ENCODE peak calls at places on chromosomes 3 and 15, in four cellular contexts. G is GM12878, O is HepG2, S is HCT116. A is an unnamed sample.

GRCh38 chr15:95996494-95996893 is 334.0 kb upstream of the NR2F2 start:
- DNase-seq in O (no peak), G (no peak), S (no peak), A (no peak)

GRCh38 chr3:30654269-30654668 is 47.9 kb downstream of the TGFBR2 start:
- DNase-seq in G (no peak), O (no peak), S (no peak), A (no peak)

GRCh38 chr15:99442268-99442897 is 123.4 kb upstream of the MEF2A start:
- DNase-seq in G (no peak), O (no peak), S (peak), A (no peak)

GRCh38 chr3:82384176-82384575 is 622.7 kb upstream of the GBE1 start:
- DNase-seq in S (no peak), O (no peak), G (no peak), A (no peak)

GRCh38 chr3:156675744-156676466 is 1.5 kb downstream of the TIPARP start:
- DNase-seq in O (peak), S (peak), G (no peak), A (no peak)

GRCh38 chr3:17972030-17972429 is 229.6 kb upstream of the TBC1D5 start:
- DNase-seq in O (no peak), G (no peak), S (no peak), A (no peak)

GRCh38 chr3:107206141-107206540 is 171.1 kb upstream of the CCDC54 start:
- DNase-seq in O (peak), G (no peak), S (peak), A (peak)

GRCh38 chr3:42144209-42144608 is 53.1 kb downstream of the TRAK1 start:
- DNase-seq in S (no peak), O (no peak), G (no peak), A (no peak)

GRCh38 chr3:81445712-81446111 is 315.7 kb downstream of the GBE1 start:
- DNase-seq in G (no peak), O (no peak), S (no peak), A (no peak)

GRCh38 chr3:123285066-123285465 is 83.3 kb downstream of the SEC22A start:
- DNase-seq in O (no peak), S (no peak), G (no peak), A (no peak)

GRCh38 chr3:123799544-123800351 is 84.4 kb downstream of the MYLK start:
- DNase-seq in S (no peak), G (no peak), O (peak), A (no peak)

GRCh38 chr3:148333091-148333490 is 364.6 kb upstream of the AGTR1 start:
- DNase-seq in G (no peak), O (no peak), S (no peak), A (no peak)

GRCh38 chr3:180749322-180749721 is 70.0 kb upstream of the CCDC39 start:
- DNase-seq in S (no peak), O (no peak), G (no peak), A (no peak)

GRCh38 chr15:34018021-34018645 is 20.9 kb downstream of the AVEN start:
- DNase-seq in G (no peak), S (no peak), O (no peak), A (no peak)

GRCh38 chr3:31345581-31345980 is 187.1 kb upstream of the STT3B start:
- DNase-seq in S (no peak), O (no peak), G (no peak), A (no peak)

GRCh38 chr3:10375296-10376053 is 54.6 kb upstream of the SEC13 start:
- DNase-seq in G (no peak), S (no peak), O (no peak), A (no peak)

GRCh38 chr15:86711476-86711875 is 631.8 kb downstream of the AGBL1 start:
- DNase-seq in O (no peak), S (no peak), G (no peak), A (no peak)

GRCh38 chr15:58065011-58065444 is 483 bp downstream of the ALDH1A2 start:
- DNase-seq in S (no peak), G (no peak), O (no peak), A (peak)

GRCh38 chr15:45402162-45402954 is 24.0 kb upstream of the GATM start:
- DNase-seq in O (peak), S (peak), G (peak), A (peak)

GRCh38 chr3:159798951-159799350 is 189.7 kb upstream of the IL12A start:
- DNase-seq in G (no peak), S (no peak), O (peak), A (no peak)

GRCh38 chr3:116971531-116971930 is 262.0 kb downstream of the TUSC7 start:
- DNase-seq in S (no peak), G (no peak), O (no peak), A (no peak)

GRCh38 chr3:150639262-150639661 is 36.1 kb downstream of the SELENOT start:
- DNase-seq in O (no peak), S (no peak), G (no peak), A (no peak)

GRCh38 chr3:46959169-46959515 is 17.4 kb downstream of the CCDC12 start:
- DNase-seq in O (no peak), S (no peak), G (no peak), A (no peak)

GRCh38 chr3:49253512-49253911 is 23.5 kb downstream of the C3orf62 start:
- DNase-seq in S (no peak), G (no peak), O (no peak), A (no peak)

GRCh38 chr3:194632983-194633348 is 253 bp downstream of the TMEM44 start:
- DNase-seq in G (no peak), O (no peak), S (no peak), A (no peak)
- TF ChIP-seq ZNF274 in G (no peak), O (no peak), S (no peak), A (no peak)

DNA sequence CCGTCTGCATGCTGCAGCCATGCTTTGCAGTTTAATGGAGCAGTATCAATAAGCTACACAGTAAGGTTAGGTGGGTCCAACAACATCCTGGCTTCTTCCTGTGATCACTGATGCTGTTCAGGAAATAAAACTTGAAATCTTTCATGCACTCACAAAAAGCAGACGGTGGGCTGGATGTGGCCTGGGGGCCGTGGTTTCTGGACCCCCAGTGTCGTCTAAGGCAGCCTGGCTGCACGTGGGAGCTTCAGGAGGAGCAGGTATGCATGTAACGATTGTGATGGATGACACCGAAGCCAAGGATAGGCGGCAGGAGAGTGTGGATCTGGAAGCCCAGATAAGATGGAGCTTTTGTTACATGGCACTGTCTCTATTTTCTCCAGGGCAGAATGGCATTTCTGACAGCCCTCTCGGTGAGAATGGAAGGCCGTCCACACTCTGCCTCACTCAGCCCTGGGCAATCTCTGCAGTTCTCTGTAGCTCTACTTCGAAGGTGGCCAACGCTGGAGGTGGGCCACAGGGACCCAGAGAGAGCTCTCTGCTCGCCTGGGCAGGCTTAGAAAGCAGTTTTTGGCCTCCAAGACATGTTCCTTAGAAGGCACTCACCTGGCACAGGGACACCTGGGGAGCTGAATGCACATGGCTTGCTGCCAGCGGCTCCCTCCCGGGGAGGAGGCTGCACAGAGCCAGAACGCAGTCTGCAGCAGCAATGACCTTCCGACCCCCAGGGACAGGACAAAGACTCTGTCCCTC is 46.4 kb upstream of the IQSEC1 start:
- DNase-seq in S (no peak), G (no peak), O (no peak), A (no peak)
- TF ChIP-seq REST in S (no peak), G (no peak), O (no peak), A (no peak)

GRCh38 chr15:53072077-53072476 is 281.9 kb upstream of the ONECUT1 start:
- DNase-seq in O (peak), S (peak), G (no peak), A (no peak)
- TF ChIP-seq ZNF274 in O (no peak), S (no peak), G (no peak), A (no peak)

GRCh38 chr3:27484002-27484844 is at the start of gene SLC4A7:
- DNase-seq in G (peak), O (peak), S (peak), A (peak)
- TF ChIP-seq REST in G (no peak), O (no peak), S (no peak), A (no peak)

DNA sequence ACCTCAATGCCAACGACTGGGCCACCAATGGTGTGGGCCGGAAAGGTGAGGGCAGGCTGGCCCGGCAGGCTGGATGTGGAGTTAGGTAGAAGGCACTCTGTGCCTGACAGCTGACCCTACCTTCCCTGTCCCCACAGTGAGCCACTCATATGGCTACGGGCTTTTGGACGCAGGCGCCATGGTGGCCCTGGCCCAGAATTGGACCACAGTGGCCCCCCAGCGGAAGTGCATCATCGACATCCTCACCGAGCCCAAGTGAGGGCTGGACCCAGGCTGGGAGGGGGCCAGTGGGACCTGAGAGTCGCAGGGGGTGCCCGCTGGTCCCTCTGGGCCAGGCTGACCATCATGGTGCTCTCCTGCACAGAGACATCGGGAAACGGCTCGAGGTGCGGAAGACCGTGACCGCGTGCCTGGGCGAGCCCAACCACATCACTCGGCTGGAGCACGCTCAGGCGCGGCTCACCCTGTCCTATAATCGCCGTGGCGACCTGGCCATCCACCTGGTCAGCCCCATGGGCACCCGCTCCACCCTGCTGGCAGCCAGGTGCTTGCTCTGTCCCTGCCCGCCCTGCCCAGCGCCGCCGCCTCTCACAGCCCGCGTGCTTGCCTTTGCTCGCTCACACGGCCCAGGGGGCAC is 4.5 kb upstream of the FES start:
- DNase-seq in G (no peak), S (no peak), O (no peak), A (no peak)
- TF ChIP-seq ZNF274 in G (no peak), S (no peak), O (no peak), A (no peak)

DNA sequence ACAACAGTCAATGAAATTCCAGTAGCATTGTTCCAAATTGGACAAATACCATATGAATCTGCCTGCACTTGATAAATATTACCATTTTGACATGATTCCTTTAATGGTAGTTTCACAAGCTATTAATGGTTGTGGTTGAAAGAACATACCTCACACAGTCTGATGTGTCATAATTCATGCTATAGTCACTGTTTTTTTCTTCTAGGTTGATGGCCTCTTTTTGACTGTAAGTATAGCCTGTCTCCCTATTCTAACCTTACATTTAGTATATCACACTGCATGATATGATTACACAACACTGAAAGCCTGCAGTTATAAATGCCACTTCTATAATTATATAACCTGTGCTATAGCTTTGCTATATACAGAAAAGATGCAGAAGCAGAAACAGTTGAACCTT is 834.1 kb downstream of the NSUN3 start:
- DNase-seq in O (no peak), S (no peak), G (no peak), A (no peak)
- TF ChIP-seq REST in O (no peak), S (no peak), G (no peak), A (no peak)